ENCODE peak calls at places on chromosomes 4 and X, in six cellular contexts. One of them, this sample, is unnamed.

GRCh38 chr4:184064877-184065276 is 152.8 kb downstream of the ENPP6 start:
- DNase-seq in endothelial cell: no peak
- DNase-seq in stimulated activated CD8-positive, alpha-beta memory T cell treated with anti-CD3 and anti-CD28 coated beads, Interleukin-2, amount 100 ng/mL, for 1 hour: no peak
- DNase-seq in CD4-positive, alpha-beta T cell: no peak
- DNase-seq in dorsolateral prefrontal cortex: no peak
- DNase-seq in activated CD4-positive, alpha-beta T cell treated with anti-CD3 and anti-CD28 coated beads for 4 hours: no peak
- DNase-seq in this sample: no peak

GRCh38 chr4:13529130-13529919 is 15.0 kb downstream of the NKX3-2 start:
- DNase-seq in stimulated activated CD8-positive, alpha-beta memory T cell treated with anti-CD3 and anti-CD28 coated beads, Interleukin-2, amount 100 ng/mL, for 1 hour: no peak
- DNase-seq in CD4-positive, alpha-beta T cell: no peak
- DNase-seq in dorsolateral prefrontal cortex: no peak
- DNase-seq in endothelial cell: no peak
- DNase-seq in activated CD4-positive, alpha-beta T cell treated with anti-CD3 and anti-CD28 coated beads for 4 hours: no peak
- DNase-seq in this sample: no peak

GRCh38 chr4:119097282-119097900 is 38.2 kb upstream of the MYOZ2 start:
- DNase-seq in activated CD4-positive, alpha-beta T cell treated with anti-CD3 and anti-CD28 coated beads for 4 hours: no peak
- DNase-seq in CD4-positive, alpha-beta T cell: no peak
- DNase-seq in dorsolateral prefrontal cortex: no peak
- DNase-seq in endothelial cell: no peak
- DNase-seq in stimulated activated CD8-positive, alpha-beta memory T cell treated with anti-CD3 and anti-CD28 coated beads, Interleukin-2, amount 100 ng/mL, for 1 hour: no peak
- DNase-seq in this sample: no peak

GRCh38 chr4:137635108-137635507 is 102.8 kb upstream of the PCDH18 start:
- DNase-seq in dorsolateral prefrontal cortex: no peak
- DNase-seq in stimulated activated CD8-positive, alpha-beta memory T cell treated with anti-CD3 and anti-CD28 coated beads, Interleukin-2, amount 100 ng/mL, for 1 hour: no peak
- DNase-seq in activated CD4-positive, alpha-beta T cell treated with anti-CD3 and anti-CD28 coated beads for 4 hours: no peak
- DNase-seq in CD4-positive, alpha-beta T cell: no peak
- DNase-seq in endothelial cell: no peak
- DNase-seq in this sample: peak

GRCh38 chrX:1412551-1413161 is 20.7 kb upstream of the SLC25A6 start:
- DNase-seq in endothelial cell: no peak
- DNase-seq in stimulated activated CD8-positive, alpha-beta memory T cell treated with anti-CD3 and anti-CD28 coated beads, Interleukin-2, amount 100 ng/mL, for 1 hour: no peak
- DNase-seq in CD4-positive, alpha-beta T cell: no peak
- DNase-seq in activated CD4-positive, alpha-beta T cell treated with anti-CD3 and anti-CD28 coated beads for 4 hours: no peak
- DNase-seq in dorsolateral prefrontal cortex: no peak
- DNase-seq in this sample: no peak

GRCh38 chr4:187666634-187667033 is 328.9 kb upstream of the ZFP42 start:
- DNase-seq in stimulated activated CD8-positive, alpha-beta memory T cell treated with anti-CD3 and anti-CD28 coated beads, Interleukin-2, amount 100 ng/mL, for 1 hour: no peak
- DNase-seq in CD4-positive, alpha-beta T cell: no peak
- DNase-seq in activated CD4-positive, alpha-beta T cell treated with anti-CD3 and anti-CD28 coated beads for 4 hours: no peak
- DNase-seq in dorsolateral prefrontal cortex: no peak
- DNase-seq in endothelial cell: no peak
- DNase-seq in this sample: no peak

GRCh38 chr4:23881052-23881501 is 8.8 kb downstream of the PPARGC1A start:
- DNase-seq in endothelial cell: no peak
- DNase-seq in dorsolateral prefrontal cortex: no peak
- DNase-seq in activated CD4-positive, alpha-beta T cell treated with anti-CD3 and anti-CD28 coated beads for 4 hours: no peak
- DNase-seq in stimulated activated CD8-positive, alpha-beta memory T cell treated with anti-CD3 and anti-CD28 coated beads, Interleukin-2, amount 100 ng/mL, for 1 hour: no peak
- DNase-seq in CD4-positive, alpha-beta T cell: no peak
- DNase-seq in this sample: peak

GRCh38 chrX:10971176-10971575 is 140.0 kb upstream of the HCCS start:
- DNase-seq in stimulated activated CD8-positive, alpha-beta memory T cell treated with anti-CD3 and anti-CD28 coated beads, Interleukin-2, amount 100 ng/mL, for 1 hour: no peak
- DNase-seq in dorsolateral prefrontal cortex: no peak
- DNase-seq in endothelial cell: no peak
- DNase-seq in CD4-positive, alpha-beta T cell: no peak
- DNase-seq in activated CD4-positive, alpha-beta T cell treated with anti-CD3 and anti-CD28 coated beads for 4 hours: no peak
- DNase-seq in this sample: no peak

GRCh38 chr4:85792576-85792975 is 317.6 kb downstream of the ARHGAP24 start:
- DNase-seq in dorsolateral prefrontal cortex: no peak
- DNase-seq in stimulated activated CD8-positive, alpha-beta memory T cell treated with anti-CD3 and anti-CD28 coated beads, Interleukin-2, amount 100 ng/mL, for 1 hour: no peak
- DNase-seq in activated CD4-positive, alpha-beta T cell treated with anti-CD3 and anti-CD28 coated beads for 4 hours: no peak
- DNase-seq in CD4-positive, alpha-beta T cell: no peak
- DNase-seq in endothelial cell: no peak
- DNase-seq in this sample: no peak

GRCh38 chr4:38320349-38320707 is 343.7 kb upstream of the KLF3 start:
- DNase-seq in dorsolateral prefrontal cortex: no peak
- DNase-seq in stimulated activated CD8-positive, alpha-beta memory T cell treated with anti-CD3 and anti-CD28 coated beads, Interleukin-2, amount 100 ng/mL, for 1 hour: no peak
- DNase-seq in activated CD4-positive, alpha-beta T cell treated with anti-CD3 and anti-CD28 coated beads for 4 hours: no peak
- DNase-seq in CD4-positive, alpha-beta T cell: no peak
- DNase-seq in endothelial cell: no peak
- DNase-seq in this sample: no peak

GRCh38 chrX:154383359-154384283 is 4.5 kb downstream of the EMD start:
- DNase-seq in endothelial cell: no peak
- DNase-seq in stimulated activated CD8-positive, alpha-beta memory T cell treated with anti-CD3 and anti-CD28 coated beads, Interleukin-2, amount 100 ng/mL, for 1 hour: no peak
- DNase-seq in activated CD4-positive, alpha-beta T cell treated with anti-CD3 and anti-CD28 coated beads for 4 hours: no peak
- DNase-seq in dorsolateral prefrontal cortex: no peak
- DNase-seq in CD4-positive, alpha-beta T cell: no peak
- DNase-seq in this sample: no peak

GRCh38 chrX:16103625-16104024 is 19.7 kb upstream of the GRPR start:
- DNase-seq in endothelial cell: no peak
- DNase-seq in stimulated activated CD8-positive, alpha-beta memory T cell treated with anti-CD3 and anti-CD28 coated beads, Interleukin-2, amount 100 ng/mL, for 1 hour: no peak
- DNase-seq in CD4-positive, alpha-beta T cell: no peak
- DNase-seq in activated CD4-positive, alpha-beta T cell treated with anti-CD3 and anti-CD28 coated beads for 4 hours: no peak
- DNase-seq in dorsolateral prefrontal cortex: no peak
- DNase-seq in this sample: no peak

GRCh38 chr4:180721356-180721755 is 1521.8 kb upstream of the TENM3 start:
- DNase-seq in dorsolateral prefrontal cortex: no peak
- DNase-seq in activated CD4-positive, alpha-beta T cell treated with anti-CD3 and anti-CD28 coated beads for 4 hours: no peak
- DNase-seq in endothelial cell: no peak
- DNase-seq in CD4-positive, alpha-beta T cell: no peak
- DNase-seq in stimulated activated CD8-positive, alpha-beta memory T cell treated with anti-CD3 and anti-CD28 coated beads, Interleukin-2, amount 100 ng/mL, for 1 hour: no peak
- DNase-seq in this sample: no peak

GRCh38 chrX:46327229-46328081 is 217.8 kb downstream of the ZNF674 start:
- DNase-seq in endothelial cell: peak
- DNase-seq in CD4-positive, alpha-beta T cell: no peak
- DNase-seq in stimulated activated CD8-positive, alpha-beta memory T cell treated with anti-CD3 and anti-CD28 coated beads, Interleukin-2, amount 100 ng/mL, for 1 hour: no peak
- DNase-seq in dorsolateral prefrontal cortex: no peak
- DNase-seq in activated CD4-positive, alpha-beta T cell treated with anti-CD3 and anti-CD28 coated beads for 4 hours: no peak
- DNase-seq in this sample: peak

GRCh38 chr4:140116442-140117104 is 37.4 kb downstream of the MAML3 start:
- DNase-seq in stimulated activated CD8-positive, alpha-beta memory T cell treated with anti-CD3 and anti-CD28 coated beads, Interleukin-2, amount 100 ng/mL, for 1 hour: no peak
- DNase-seq in activated CD4-positive, alpha-beta T cell treated with anti-CD3 and anti-CD28 coated beads for 4 hours: peak
- DNase-seq in endothelial cell: no peak
- DNase-seq in dorsolateral prefrontal cortex: no peak
- DNase-seq in CD4-positive, alpha-beta T cell: no peak
- DNase-seq in this sample: no peak

GRCh38 chrX:133005038-133005437 is 46.6 kb upstream of the HS6ST2 start:
- DNase-seq in CD4-positive, alpha-beta T cell: no peak
- DNase-seq in endothelial cell: no peak
- DNase-seq in stimulated activated CD8-positive, alpha-beta memory T cell treated with anti-CD3 and anti-CD28 coated beads, Interleukin-2, amount 100 ng/mL, for 1 hour: no peak
- DNase-seq in dorsolateral prefrontal cortex: no peak
- DNase-seq in activated CD4-positive, alpha-beta T cell treated with anti-CD3 and anti-CD28 coated beads for 4 hours: no peak
- DNase-seq in this sample: peak